ENCODE peak calls at places on chromosome 2, in nine cellular contexts. M, Y, Z, O, E, X, U, F and J are unnamed samples.

GRCh38 chr2:168770796-168771195 is 31.6 kb upstream of the NOSTRIN start:
- DNase-seq in U (no peak), E (no peak), Y (no peak), X (no peak), Z (no peak), F (no peak), M (no peak), O (no peak), J (no peak)

GRCh38 chr2:188475945-188476344 is 184.3 kb downstream of the GULP1 start:
- DNase-seq in X (no peak), U (no peak), M (no peak), O (peak), E (no peak), Z (no peak), F (peak), Y (no peak), J (no peak)

GRCh38 chr2:176270100-176270750 is 983 bp downstream of the MTX2 start:
- DNase-seq in Y (no peak), U (no peak), M (no peak), Z (no peak), X (no peak), E (no peak), F (no peak), O (no peak), J (no peak)

GRCh38 chr2:182077451-182078142 is 91.9 kb downstream of the PPP1R1C start:
- DNase-seq in O (peak), M (no peak), U (peak), F (peak), E (no peak), Y (peak), X (no peak), Z (peak), J (peak)

GRCh38 chr2:239920616-239921365 is 104.4 kb downstream of the NDUFA10 start:
- DNase-seq in U (no peak), F (no peak), Y (no peak), O (no peak), M (no peak), Z (no peak), E (no peak), X (no peak), J (no peak)

GRCh38 chr2:9638532-9638931 is 7.7 kb upstream of the YWHAQ start:
- DNase-seq in O (peak), U (peak), E (peak), M (peak), Z (no peak), Y (no peak), X (no peak), F (peak), J (no peak)

GRCh38 chr2:38013158-38013752 is 62.7 kb downstream of the CYP1B1 start:
- DNase-seq in O (peak), U (no peak), E (no peak), F (no peak), Z (no peak), X (no peak), M (no peak), Y (no peak), J (no peak)

GRCh38 chr2:200592414-200593075 is 6.7 kb downstream of the AOX1 start:
- DNase-seq in M (no peak), U (no peak), O (no peak), Y (no peak), E (no peak), F (peak), Z (no peak), X (no peak), J (no peak)

GRCh38 chr2:102145939-102146338 is 3.4 kb downstream of the IL1R1 start:
- DNase-seq in O (no peak), M (no peak), Y (no peak), U (no peak), E (no peak), F (no peak), X (no peak), Z (no peak), J (no peak)